ENCODE peak calls at places on chromosomes 6 and 20, in five cellular contexts. B, R, I, P and U are unnamed samples.

GRCh38 chr6:133767571-133767970 is 121.3 kb upstream of the TCF21 start:
- DNase-seq in R (no peak), I (no peak), P (no peak), B (no peak), U (no peak)

GRCh38 chr6:11414564-11414963 is 123.0 kb upstream of the TMEM170B start:
- DNase-seq in R (no peak), P (no peak), B (no peak), I (peak; percentile 64), U (no peak)

GRCh38 chr6:167827062-167827587 is 414 bp downstream of the AFDN start:
- DNase-seq in B (no peak), I (peak; percentile 57), P (no peak), R (no peak), U (no peak)

GRCh38 chr6:35624341-35625070 is 64.2 kb downstream of the FKBP5 start:
- DNase-seq in B (no peak), I (no peak), R (no peak), P (no peak), U (no peak)

GRCh38 chr20:59014680-59015389 is 4.4 kb upstream of the TUBB1 start:
- DNase-seq in B (no peak), P (no peak), I (no peak), R (peak; percentile 24), U (no peak)

GRCh38 chr6:140663094-140663493 is 1288.6 kb upstream of the CITED2 start:
- DNase-seq in I (no peak), R (no peak), P (no peak), B (no peak), U (no peak)

GRCh38 chr20:21968486-21968885 is 263.0 kb downstream of the PAX1 start:
- DNase-seq in I (no peak), B (no peak), P (no peak), R (no peak), U (no peak)

GRCh38 chr6:159941286-159942113 is 27.4 kb upstream of the IGF2R start:
- DNase-seq in P (no peak), I (peak; percentile 24), B (peak; percentile 27), R (no peak), U (no peak)

GRCh38 chr6:83378621-83379388 is 52.0 kb downstream of the ME1 start:
- DNase-seq in P (no peak), B (no peak), R (no peak), I (no peak), U (no peak)

GRCh38 chr6:25660512-25660911 is 8.5 kb downstream of the SCGN start:
- DNase-seq in P (no peak), I (peak; percentile 62), R (no peak), B (no peak), U (no peak)

GRCh38 chr20:2463616-2464365 is 6.8 kb downstream of the SNRPB start:
- DNase-seq in I (no peak), B (no peak), P (no peak), R (no peak), U (no peak)
- TF ChIP-seq CTCF in I (no peak), B (no peak), P (no peak), R (no peak), U (no peak)

GRCh38 chr6:143232849-143233248 is 172.2 kb downstream of the AIG1 start:
- DNase-seq in P (no peak), I (peak; percentile 39), R (peak; percentile 40), B (no peak), U (peak; percentile 23)
- TF ChIP-seq CTCF in P (peak; percentile 20), I (peak; percentile 38), R (peak; percentile 3), B (peak; percentile 72), U (peak; percentile 24)

DNA sequence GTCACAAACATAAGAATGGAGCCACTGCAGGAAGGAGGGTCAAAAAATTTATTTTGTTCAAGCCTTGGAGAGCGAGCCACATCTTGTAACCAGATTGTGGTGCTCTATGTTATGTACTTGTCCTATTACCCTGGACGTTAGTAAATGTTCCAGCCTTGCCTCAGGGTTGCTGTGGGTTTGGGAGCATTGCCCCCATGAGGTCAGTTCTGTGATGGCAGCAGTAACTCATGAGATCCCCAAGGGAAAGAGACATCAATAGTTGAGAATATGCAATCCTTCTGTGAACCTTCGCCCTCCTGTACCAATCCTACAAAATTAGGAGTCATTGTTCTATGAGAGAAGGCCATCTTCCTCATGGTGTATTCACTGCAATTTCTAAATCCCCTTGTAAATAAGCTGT is 16.4 kb upstream of the CFAP206 start:
- DNase-seq in B (no peak), P (no peak), R (no peak), I (peak; percentile 22), U (peak; percentile 16)
- TF ChIP-seq CTCF in B (peak; percentile 75), P (no peak), R (no peak), I (no peak), U (peak; percentile 34)

GRCh38 chr6:137589067-137589848 is 95.1 kb upstream of the OLIG3 start:
- DNase-seq in R (no peak), I (peak; percentile 27), P (no peak), B (no peak), U (no peak)
- TF ChIP-seq CTCF in R (peak; percentile 38), I (peak; percentile 55), P (no peak), B (peak; percentile 71), U (peak; percentile 29)

GRCh38 chr6:18392346-18392877 is 5.3 kb downstream of the RNF144B start:
- DNase-seq in I (no peak), R (no peak), B (no peak), P (no peak), U (no peak)
- TF ChIP-seq CTCF in I (no peak), R (no peak), B (peak; percentile 20), P (peak; percentile 20), U (no peak)

GRCh38 chr20:40922865-40923264 is 105.8 kb upstream of the TOP1 start:
- DNase-seq in R (no peak), B (no peak), P (no peak), I (no peak), U (no peak)
- TF ChIP-seq CTCF in R (no peak), B (no peak), P (no peak), I (no peak), U (no peak)

DNA sequence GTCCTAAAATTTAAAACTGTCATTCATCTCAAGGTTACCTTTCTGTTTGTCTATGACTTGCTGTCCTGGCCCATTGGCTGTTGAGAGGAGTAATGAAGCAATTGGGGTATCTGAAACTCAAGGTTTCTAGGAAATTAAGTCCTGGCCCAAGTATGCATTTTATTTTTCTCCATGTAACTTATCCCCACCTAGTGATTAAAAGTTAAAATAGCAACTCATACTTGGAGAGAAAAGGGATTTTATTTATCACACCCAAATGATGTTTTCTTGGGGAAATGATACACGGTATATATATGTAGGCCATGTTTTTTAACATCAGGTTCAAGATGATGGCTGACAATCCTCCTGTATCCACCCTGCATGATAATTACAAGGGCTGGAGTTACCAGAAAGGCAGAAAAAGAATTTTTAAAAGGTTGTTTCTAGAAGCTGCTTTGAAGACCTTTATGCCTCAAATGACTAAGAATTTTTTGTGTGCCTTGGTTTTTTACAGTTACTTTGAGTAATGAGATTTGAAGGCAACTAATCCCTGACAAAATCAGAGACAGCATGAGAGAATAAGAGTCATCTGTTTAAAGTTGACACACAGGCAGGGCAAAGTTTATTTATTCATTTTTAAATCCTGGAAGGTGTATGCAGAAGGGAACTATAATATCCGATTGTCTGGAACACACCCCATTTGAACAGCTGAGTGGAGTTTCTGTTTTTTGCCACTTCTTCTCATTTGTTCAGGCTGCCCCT is 28.9 kb upstream of the C6orf58 start:
- DNase-seq in B (no peak), P (no peak), I (no peak), R (no peak), U (no peak)
- TF ChIP-seq CTCF in B (peak; percentile 33), P (no peak), I (peak; percentile 22), R (no peak), U (no peak)

GRCh38 chr20:23021541-23021940 is 13.6 kb upstream of the SSTR4 start:
- DNase-seq in B (no peak), R (no peak), P (no peak), I (no peak), U (no peak)

GRCh38 chr20:23022849-23023248 is 12.3 kb upstream of the SSTR4 start:
- DNase-seq in I (no peak), B (no peak), P (no peak), R (no peak), U (no peak)

GRCh38 chr20:23024701-23025100 is 10.4 kb upstream of the SSTR4 start:
- DNase-seq in P (no peak), I (no peak), R (no peak), B (no peak), U (no peak)

GRCh38 chr20:23021941-23022340 is 13.2 kb upstream of the SSTR4 start:
- DNase-seq in I (no peak), B (no peak), P (no peak), R (no peak), U (no peak)

DNA sequence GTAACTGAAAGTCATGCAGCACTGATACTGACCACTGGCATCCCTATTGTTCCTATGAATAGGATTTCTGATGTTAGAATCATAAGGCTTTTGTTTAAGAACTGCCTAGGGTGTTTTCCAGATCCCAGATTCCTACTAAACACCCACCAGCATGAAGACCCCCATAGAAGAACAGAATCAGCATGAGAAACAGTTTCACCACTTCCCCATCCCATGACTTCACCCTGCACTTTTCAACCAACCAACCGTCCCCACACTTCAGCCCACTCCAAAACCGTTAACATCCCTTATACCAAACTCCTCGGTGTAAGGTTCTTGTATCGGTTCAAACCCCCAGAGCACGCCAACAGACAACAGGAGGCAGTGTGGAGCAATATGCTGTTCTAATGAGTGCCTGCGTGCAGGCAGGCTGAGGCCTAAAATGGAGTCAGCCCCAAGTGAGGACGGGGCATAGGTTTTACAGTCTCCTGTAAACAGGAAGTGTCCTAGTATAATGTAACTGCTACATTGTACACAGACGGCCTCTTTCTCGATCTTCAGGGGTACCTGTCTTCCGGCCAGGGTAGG is 11.4 kb upstream of the SSTR4 start:
- DNase-seq in P (no peak), I (no peak), R (no peak), B (no peak), U (no peak)
- TF ChIP-seq CTCF in P (no peak), I (no peak), R (no peak), B (no peak), U (no peak)

DNA sequence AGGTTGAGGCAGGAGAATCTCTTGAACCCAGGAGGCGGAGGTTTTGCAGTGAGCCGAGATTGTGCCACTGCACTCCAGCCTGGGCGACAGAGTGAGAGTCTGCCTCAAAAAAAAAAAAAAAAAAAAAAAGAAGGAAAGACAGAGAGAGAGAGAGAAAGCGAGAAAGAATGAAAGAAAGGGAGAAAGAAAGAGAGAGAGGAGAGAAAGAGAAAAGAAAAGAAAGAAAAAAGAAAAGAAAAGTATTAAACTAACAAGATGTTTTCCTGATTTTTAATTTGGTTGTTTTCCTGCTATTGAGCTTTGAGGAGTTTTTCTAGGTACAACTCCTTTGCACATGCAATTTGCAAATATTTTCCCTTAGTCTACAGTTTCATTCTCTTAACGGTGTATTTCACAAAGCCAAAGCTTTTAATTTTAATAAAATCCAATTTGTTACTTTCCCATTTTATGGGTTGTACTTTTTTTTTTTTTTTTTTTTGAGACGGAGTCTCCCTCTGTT is 10.8 kb upstream of the TRERF1 start:
- DNase-seq in I (no peak), R (no peak), P (no peak), B (no peak), U (no peak)
- TF ChIP-seq CTCF in I (no peak), R (no peak), P (no peak), B (no peak), U (no peak)

GRCh38 chr6:14282854-14283505 is 165.4 kb downstream of the CD83 start:
- DNase-seq in R (no peak), I (no peak), P (no peak), B (no peak), U (no peak)

GRCh38 chr6:14282326-14282725 is 164.8 kb downstream of the CD83 start:
- DNase-seq in I (no peak), R (no peak), B (no peak), P (no peak), U (no peak)

GRCh38 chr6:14281831-14282230 is 164.3 kb downstream of the CD83 start:
- DNase-seq in B (no peak), P (no peak), R (no peak), I (no peak), U (no peak)

GRCh38 chr6:14284969-14285368 is 167.4 kb downstream of the CD83 start:
- DNase-seq in I (no peak), R (no peak), B (no peak), P (no peak), U (no peak)

GRCh38 chr6:14283600-14284235 is 166.1 kb downstream of the CD83 start:
- DNase-seq in I (no peak), R (no peak), P (no peak), B (no peak), U (no peak)
- TF ChIP-seq CTCF in I (no peak), R (no peak), P (no peak), B (peak; percentile 10), U (no peak)